ENCODE peak calls at places on chromosomes 2 and 18, in nine cellular contexts. One of them, this sample, is unnamed.

GRCh38 chr2:53787255-53787910 is 539 bp downstream of the ERLEC1 start:
- DNase-seq in fibroblast of pulmonary artery: peak
- DNase-seq in foreskin fibroblast: no peak
- DNase-seq in AG09309: no peak
- DNase-seq in Peyer's patch: no peak
- DNase-seq in A549: no peak
- DNase-seq in upper lobe of right lung: no peak
- DNase-seq in heart right ventricle: no peak
- DNase-seq in HL-60: peak
- DNase-seq in this sample: no peak

GRCh38 chr2:121634354-121635307 is 14.6 kb downstream of the CLASP1 start:
- DNase-seq in fibroblast of pulmonary artery: no peak
- DNase-seq in foreskin fibroblast: no peak
- DNase-seq in AG09309: no peak
- DNase-seq in Peyer's patch: no peak
- DNase-seq in A549: peak
- DNase-seq in upper lobe of right lung: no peak
- DNase-seq in heart right ventricle: no peak
- DNase-seq in HL-60: no peak
- DNase-seq in this sample: no peak

GRCh38 chr18:35458677-35459441 is 38.9 kb downstream of the INO80C start:
- DNase-seq in fibroblast of pulmonary artery: peak
- DNase-seq in foreskin fibroblast: peak
- DNase-seq in AG09309: no peak
- DNase-seq in Peyer's patch: peak
- DNase-seq in A549: peak
- DNase-seq in upper lobe of right lung: no peak
- DNase-seq in heart right ventricle: peak
- DNase-seq in HL-60: no peak
- DNase-seq in this sample: peak

GRCh38 chr2:149019768-149020167 is 18.7 kb upstream of the LYPD6B start:
- DNase-seq in fibroblast of pulmonary artery: no peak
- DNase-seq in foreskin fibroblast: no peak
- DNase-seq in AG09309: no peak
- DNase-seq in Peyer's patch: no peak
- DNase-seq in A549: no peak
- DNase-seq in upper lobe of right lung: no peak
- DNase-seq in heart right ventricle: no peak
- DNase-seq in HL-60: no peak
- DNase-seq in this sample: no peak

GRCh38 chr2:2189112-2189398 is 142.0 kb downstream of the MYT1L start:
- DNase-seq in fibroblast of pulmonary artery: no peak
- DNase-seq in foreskin fibroblast: no peak
- DNase-seq in AG09309: no peak
- DNase-seq in Peyer's patch: no peak
- DNase-seq in A549: no peak
- DNase-seq in upper lobe of right lung: no peak
- DNase-seq in heart right ventricle: no peak
- DNase-seq in HL-60: no peak
- DNase-seq in this sample: no peak

GRCh38 chr2:222878877-222879601 is 18.2 kb downstream of the ACSL3 start:
- DNase-seq in fibroblast of pulmonary artery: peak
- DNase-seq in foreskin fibroblast: peak
- DNase-seq in AG09309: no peak
- DNase-seq in Peyer's patch: no peak
- DNase-seq in A549: peak
- DNase-seq in upper lobe of right lung: no peak
- DNase-seq in heart right ventricle: no peak
- DNase-seq in HL-60: no peak
- DNase-seq in this sample: no peak

GRCh38 chr2:191478754-191479679 is 198.9 kb upstream of the NABP1 start:
- DNase-seq in fibroblast of pulmonary artery: peak
- DNase-seq in foreskin fibroblast: peak
- DNase-seq in AG09309: peak
- DNase-seq in Peyer's patch: no peak
- DNase-seq in A549: no peak
- DNase-seq in upper lobe of right lung: no peak
- DNase-seq in heart right ventricle: peak
- DNase-seq in HL-60: no peak
- DNase-seq in this sample: peak

GRCh38 chr2:168210898-168211570 is 36.4 kb downstream of the STK39 start:
- DNase-seq in fibroblast of pulmonary artery: peak
- DNase-seq in foreskin fibroblast: peak
- DNase-seq in AG09309: peak
- DNase-seq in Peyer's patch: no peak
- DNase-seq in A549: peak
- DNase-seq in upper lobe of right lung: no peak
- DNase-seq in heart right ventricle: no peak
- DNase-seq in HL-60: peak
- DNase-seq in this sample: no peak

DNA sequence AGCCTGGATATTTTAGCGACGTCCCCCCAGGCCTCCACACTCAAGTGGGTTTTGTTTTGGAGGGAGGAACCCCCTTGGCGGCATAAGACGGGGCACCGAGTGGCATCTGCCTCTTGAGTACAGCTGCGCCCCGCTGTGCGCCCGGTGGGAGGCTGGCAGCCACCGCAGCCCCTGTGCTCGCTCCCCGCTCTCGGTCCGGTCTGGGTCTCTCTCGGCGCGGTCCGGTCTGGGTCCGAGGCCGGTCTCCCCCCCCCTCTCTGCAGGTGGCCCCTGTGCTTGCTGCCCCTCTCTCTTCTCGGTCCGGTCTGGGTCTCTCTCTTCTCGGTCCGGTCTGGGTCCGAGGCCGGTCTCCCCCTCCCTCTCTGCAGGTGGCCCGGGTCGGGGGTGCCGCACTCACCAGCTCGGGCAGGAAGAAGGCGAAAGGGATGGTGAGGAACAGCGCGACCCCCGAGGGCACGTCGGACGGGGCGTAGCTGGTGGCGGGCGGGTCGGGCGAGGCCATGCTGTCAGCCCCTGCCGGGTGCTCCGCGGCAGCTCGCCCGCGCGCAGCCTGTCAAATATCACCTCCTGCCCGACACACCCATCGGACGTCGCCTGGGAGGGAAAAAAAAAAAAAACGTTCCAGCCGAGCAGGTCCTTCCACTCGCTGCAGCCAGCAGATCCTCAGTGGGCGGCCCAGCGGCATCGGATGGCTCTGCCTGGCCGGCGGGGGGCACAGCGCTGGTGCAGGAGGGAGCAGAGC is at the start of gene MALL:
- DNase-seq in fibroblast of pulmonary artery: no peak
- DNase-seq in foreskin fibroblast: no peak
- DNase-seq in AG09309: no peak
- DNase-seq in Peyer's patch: peak
- DNase-seq in A549: peak
- DNase-seq in upper lobe of right lung: peak
- DNase-seq in heart right ventricle: peak
- DNase-seq in HL-60: no peak
- DNase-seq in this sample: no peak
- H3K4me3 ChIP-seq in fibroblast of pulmonary artery: peak
- H3K4me3 ChIP-seq in foreskin fibroblast: peak
- H3K4me3 ChIP-seq in AG09309: peak
- H3K4me3 ChIP-seq in Peyer's patch: peak
- H3K4me3 ChIP-seq in A549: peak
- H3K4me3 ChIP-seq in upper lobe of right lung: peak
- H3K4me3 ChIP-seq in heart right ventricle: peak
- H3K4me3 ChIP-seq in HL-60: no peak
- H3K4me3 ChIP-seq in this sample: no peak

GRCh38 chr2:112723556-112723940 is 2.7 kb downstream of the NT5DC4 start:
- DNase-seq in fibroblast of pulmonary artery: no peak
- DNase-seq in foreskin fibroblast: no peak
- DNase-seq in AG09309: no peak
- DNase-seq in Peyer's patch: no peak
- DNase-seq in A549: no peak
- DNase-seq in upper lobe of right lung: no peak
- DNase-seq in heart right ventricle: no peak
- DNase-seq in HL-60: no peak
- DNase-seq in this sample: no peak

GRCh38 chr2:112723995-112724394 is 3.2 kb downstream of the NT5DC4 start:
- DNase-seq in fibroblast of pulmonary artery: no peak
- DNase-seq in foreskin fibroblast: no peak
- DNase-seq in AG09309: no peak
- DNase-seq in Peyer's patch: no peak
- DNase-seq in A549: no peak
- DNase-seq in upper lobe of right lung: no peak
- DNase-seq in heart right ventricle: no peak
- DNase-seq in HL-60: no peak
- DNase-seq in this sample: no peak

GRCh38 chr2:112725545-112726457 is 5.0 kb downstream of the NT5DC4 start:
- DNase-seq in fibroblast of pulmonary artery: no peak
- DNase-seq in foreskin fibroblast: no peak
- DNase-seq in AG09309: no peak
- DNase-seq in Peyer's patch: no peak
- DNase-seq in A549: no peak
- DNase-seq in upper lobe of right lung: no peak
- DNase-seq in heart right ventricle: no peak
- DNase-seq in HL-60: no peak
- DNase-seq in this sample: no peak

GRCh38 chr2:112726487-112727190 is 5.8 kb downstream of the NT5DC4 start:
- DNase-seq in fibroblast of pulmonary artery: peak
- DNase-seq in foreskin fibroblast: peak
- DNase-seq in AG09309: peak
- DNase-seq in Peyer's patch: peak
- DNase-seq in A549: peak
- DNase-seq in upper lobe of right lung: peak
- DNase-seq in heart right ventricle: peak
- DNase-seq in HL-60: peak
- DNase-seq in this sample: peak

DNA sequence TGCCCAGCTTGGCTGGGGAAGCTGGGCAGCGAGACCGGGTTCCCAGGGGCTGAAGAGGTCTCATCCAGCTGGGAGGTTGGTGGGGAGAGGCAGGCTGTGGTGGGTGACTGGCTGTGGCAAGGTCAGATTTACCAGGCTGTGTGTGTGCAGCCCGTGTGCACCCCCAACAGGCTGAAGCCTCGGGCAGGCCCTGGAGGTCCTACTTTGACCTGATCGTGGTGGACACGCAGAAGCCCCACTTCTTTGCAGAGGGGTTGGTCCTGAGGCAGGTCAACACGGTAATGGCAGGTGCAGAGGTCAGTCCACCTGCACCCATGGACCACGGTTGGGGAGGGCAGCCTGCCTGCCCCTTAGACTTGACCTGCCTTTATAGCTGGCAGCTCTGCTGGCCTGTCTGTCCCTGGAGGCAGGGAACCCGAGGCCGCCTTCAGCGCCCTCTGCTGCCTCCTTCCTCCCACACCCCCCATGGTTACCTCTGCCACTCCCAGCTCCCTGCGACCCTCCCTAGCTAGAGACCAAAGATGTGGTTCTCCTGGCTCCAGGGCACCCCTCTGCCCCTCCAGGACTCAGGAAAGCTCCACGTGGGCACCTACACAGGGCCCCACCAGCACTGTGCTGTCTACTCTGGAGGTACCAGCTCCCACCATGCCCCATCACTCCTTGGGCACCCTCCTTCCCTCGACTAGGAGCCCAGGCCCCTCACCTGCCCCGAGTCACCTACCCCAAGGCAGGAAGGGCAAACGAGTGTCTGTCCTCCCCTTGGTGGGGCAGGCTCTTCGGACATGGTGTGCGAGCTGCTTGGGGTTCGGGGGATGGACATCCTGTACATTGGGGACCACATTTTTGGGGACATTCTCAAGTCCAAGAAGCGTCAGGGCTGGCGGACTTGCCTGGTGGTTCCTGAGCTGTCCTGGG is 4.0 kb downstream of the NT5DC4 start:
- DNase-seq in fibroblast of pulmonary artery: no peak
- DNase-seq in foreskin fibroblast: no peak
- DNase-seq in AG09309: no peak
- DNase-seq in Peyer's patch: no peak
- DNase-seq in A549: peak
- DNase-seq in upper lobe of right lung: no peak
- DNase-seq in heart right ventricle: no peak
- DNase-seq in HL-60: peak
- DNase-seq in this sample: no peak
- TF ChIP-seq CTCF in fibroblast of pulmonary artery: peak
- TF ChIP-seq CTCF in foreskin fibroblast: peak
- TF ChIP-seq CTCF in AG09309: peak
- TF ChIP-seq CTCF in Peyer's patch: peak
- TF ChIP-seq CTCF in A549: peak
- TF ChIP-seq CTCF in upper lobe of right lung: peak
- TF ChIP-seq CTCF in heart right ventricle: no peak
- TF ChIP-seq CTCF in HL-60: peak
- TF ChIP-seq CTCF in this sample: no peak

GRCh38 chr2:170973225-170973491 is 44.1 kb downstream of the GORASP2 start:
- DNase-seq in fibroblast of pulmonary artery: no peak
- DNase-seq in foreskin fibroblast: no peak
- DNase-seq in AG09309: no peak
- DNase-seq in Peyer's patch: no peak
- DNase-seq in A549: no peak
- DNase-seq in upper lobe of right lung: no peak
- DNase-seq in heart right ventricle: no peak
- DNase-seq in HL-60: no peak
- DNase-seq in this sample: no peak
- H3K4me3 ChIP-seq in fibroblast of pulmonary artery: peak
- H3K4me3 ChIP-seq in foreskin fibroblast: peak
- H3K4me3 ChIP-seq in AG09309: peak
- H3K4me3 ChIP-seq in Peyer's patch: peak
- H3K4me3 ChIP-seq in A549: peak
- H3K4me3 ChIP-seq in upper lobe of right lung: peak
- H3K4me3 ChIP-seq in heart right ventricle: peak
- H3K4me3 ChIP-seq in HL-60: peak
- H3K4me3 ChIP-seq in this sample: peak

GRCh38 chr2:224038830-224039079 is 331 bp downstream of the SERPINE2 start:
- DNase-seq in fibroblast of pulmonary artery: no peak
- DNase-seq in foreskin fibroblast: no peak
- DNase-seq in AG09309: no peak
- DNase-seq in Peyer's patch: peak
- DNase-seq in A549: no peak
- DNase-seq in upper lobe of right lung: no peak
- DNase-seq in heart right ventricle: no peak
- DNase-seq in HL-60: no peak
- DNase-seq in this sample: no peak

GRCh38 chr2:224040753-224041152 is 1.7 kb upstream of the SERPINE2 start:
- DNase-seq in fibroblast of pulmonary artery: no peak
- DNase-seq in foreskin fibroblast: no peak
- DNase-seq in AG09309: no peak
- DNase-seq in Peyer's patch: no peak
- DNase-seq in A549: no peak
- DNase-seq in upper lobe of right lung: no peak
- DNase-seq in heart right ventricle: no peak
- DNase-seq in HL-60: no peak
- DNase-seq in this sample: no peak

GRCh38 chr2:224038049-224038829 is 847 bp downstream of the SERPINE2 start:
- DNase-seq in fibroblast of pulmonary artery: peak
- DNase-seq in foreskin fibroblast: no peak
- DNase-seq in AG09309: no peak
- DNase-seq in Peyer's patch: no peak
- DNase-seq in A549: peak
- DNase-seq in upper lobe of right lung: peak
- DNase-seq in heart right ventricle: peak
- DNase-seq in HL-60: peak
- DNase-seq in this sample: peak

GRCh38 chr2:224039770-224040088 is 643 bp upstream of the SERPINE2 start:
- DNase-seq in fibroblast of pulmonary artery: no peak
- DNase-seq in foreskin fibroblast: no peak
- DNase-seq in AG09309: no peak
- DNase-seq in Peyer's patch: no peak
- DNase-seq in A549: no peak
- DNase-seq in upper lobe of right lung: no peak
- DNase-seq in heart right ventricle: no peak
- DNase-seq in HL-60: no peak
- DNase-seq in this sample: no peak

DNA sequence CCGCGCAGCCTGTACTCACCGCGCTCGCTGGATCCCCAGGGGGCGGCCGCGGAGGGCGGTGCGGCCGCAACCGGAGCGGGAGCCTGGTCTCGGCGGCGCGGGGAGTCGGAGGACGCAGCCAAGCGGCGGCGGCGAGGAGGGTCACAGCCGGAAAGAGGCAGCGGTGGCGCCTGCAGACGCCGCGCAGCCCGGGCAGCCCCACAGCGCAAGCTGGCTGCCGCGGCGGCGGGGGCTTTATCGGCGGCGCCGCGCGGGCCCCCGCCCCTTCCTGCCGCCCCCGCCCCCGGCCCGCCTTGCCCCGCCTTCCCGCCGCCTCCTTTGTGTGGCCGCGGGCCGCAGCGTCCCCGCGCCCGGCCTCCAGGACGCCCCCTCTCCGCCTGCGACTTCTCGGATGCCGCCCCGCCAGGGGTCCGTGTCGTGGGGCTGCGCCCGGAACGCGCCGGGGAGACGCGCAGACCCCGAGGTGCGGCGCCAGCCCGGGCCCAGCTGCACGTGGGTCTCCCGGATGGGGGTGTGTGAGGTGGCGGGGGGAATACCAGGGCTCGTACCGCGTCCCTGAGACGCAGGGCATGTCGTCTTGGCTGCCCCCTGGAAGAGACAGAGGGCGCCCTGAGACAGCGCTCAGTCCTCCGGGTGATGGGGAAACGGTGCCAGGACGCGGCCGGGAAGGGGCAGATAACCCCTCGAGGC is at the start of gene SERPINE2:
- DNase-seq in fibroblast of pulmonary artery: peak
- DNase-seq in foreskin fibroblast: peak
- DNase-seq in AG09309: peak
- DNase-seq in Peyer's patch: peak
- DNase-seq in A549: peak
- DNase-seq in upper lobe of right lung: peak
- DNase-seq in heart right ventricle: peak
- DNase-seq in HL-60: peak
- DNase-seq in this sample: peak
- TF ChIP-seq CTCF in fibroblast of pulmonary artery: peak
- TF ChIP-seq CTCF in foreskin fibroblast: peak
- TF ChIP-seq CTCF in AG09309: peak
- TF ChIP-seq CTCF in Peyer's patch: peak
- TF ChIP-seq CTCF in A549: peak
- TF ChIP-seq CTCF in upper lobe of right lung: no peak
- TF ChIP-seq CTCF in heart right ventricle: no peak
- TF ChIP-seq CTCF in HL-60: no peak
- TF ChIP-seq CTCF in this sample: no peak

This sample was measured in BE2C.